ENCODE peak calls at places on chromosomes 11 and 22, in five cellular contexts. D is GM10248, B is NCI-H1105, X is cerebellum, N is psoas muscle. H is an unnamed sample.

GRCh38 chr11:95831198-95831883 is 41.0 kb downstream of the CEP57 start:
- DNase-seq in D (no peak), B (no peak), X (no peak), N (no peak), H (no peak)

GRCh38 chr11:68750197-68750987 is 928 bp downstream of the TESMIN start:
- DNase-seq in D (no peak), B (no peak), X (no peak), N (peak), H (no peak)

GRCh38 chr11:112655386-112655785 is 305.8 kb upstream of the NCAM1 start:
- DNase-seq in D (no peak), B (no peak), X (peak), N (peak), H (no peak)

GRCh38 chr11:35662061-35662648 is 420 bp upstream of the TRIM44 start:
- DNase-seq in D (peak), B (peak), X (peak), N (no peak), H (no peak)

GRCh38 chr11:17734986-17735822 is 623 bp downstream of the KCNC1 start:
- DNase-seq in D (peak), B (peak), X (no peak), N (peak), H (peak)

GRCh38 chr22:39144101-39144815 is 8.2 kb downstream of the CBX7 start:
- DNase-seq in D (peak), B (no peak), X (no peak), N (no peak), H (no peak)

GRCh38 chr22:50683994-50684371 is 11.4 kb downstream of the SHANK3 start:
- DNase-seq in D (no peak), B (no peak), X (no peak), N (no peak), H (no peak)

GRCh38 chr11:61587541-61587941 is 6.7 kb upstream of the SYT7 start:
- DNase-seq in D (no peak), B (no peak), X (peak), N (peak), H (no peak)

GRCh38 chr22:49154433-49154832 is 673.2 kb downstream of the BRD1 start:
- DNase-seq in D (no peak), B (no peak), X (no peak), N (no peak), H (no peak)